ENCODE peak calls at places on chromosomes 11 and 22, in seven cellular contexts. D is NCI-H69, N is astrocyte of the cerebellum, I is foreskin keratinocyte, A is iris pigment epithelial cell, R is LNCaP clone FGC, L is AG04450. V is an unnamed sample.

GRCh38 chr11:69055598-69056516 is 7.1 kb downstream of the TPCN2 start:
- DNase-seq in A (no peak), D (no peak), I (no peak), R (no peak), L (no peak), N (no peak), V (no peak)

GRCh38 chr22:26016916-26017315 is 152.3 kb upstream of the SEZ6L start:
- DNase-seq in D (no peak), I (no peak), A (no peak), R (no peak), N (no peak), L (no peak), V (no peak)

GRCh38 chr11:117412176-117412575 is 84.5 kb downstream of the CEP164 start:
- DNase-seq in N (no peak), R (no peak), D (no peak), I (no peak), L (no peak), A (no peak), V (no peak)

GRCh38 chr11:126140106-126140931 is 71.1 kb downstream of the RPUSD4 start:
- DNase-seq in L (no peak), A (no peak), R (no peak), I (no peak), D (peak; percentile 47), N (no peak), V (no peak)

GRCh38 chr22:30305519-30305905 is 16.2 kb upstream of the CASTOR1 start:
- DNase-seq in R (no peak), A (peak; percentile 51), N (no peak), D (no peak), L (no peak), I (no peak), V (no peak)

GRCh38 chr11:44301856-44302231 is 8.1 kb downstream of the ALX4 start:
- DNase-seq in R (no peak), N (no peak), L (no peak), D (no peak), I (no peak), A (peak; percentile 30), V (peak; percentile 73)

GRCh38 chr11:130358398-130358797 is 43.7 kb upstream of the ZBTB44 start:
- DNase-seq in L (no peak), I (no peak), N (no peak), A (no peak), D (no peak), R (no peak), V (no peak)

GRCh38 chr11:16117989-16118810 is 238.1 kb downstream of the SOX6 start:
- DNase-seq in D (peak; percentile 66), I (no peak), R (no peak), N (no peak), L (no peak), A (no peak), V (no peak)

GRCh38 chr11:70915158-70915795 is 337.1 kb downstream of the SHANK2 start:
- DNase-seq in A (no peak), L (no peak), R (no peak), I (peak; percentile 8), N (no peak), D (peak; percentile 33), V (no peak)

GRCh38 chr11:65432686-65433582 is 10.3 kb downstream of the NEAT1 start:
- DNase-seq in I (peak; percentile 19), L (no peak), N (no peak), A (peak; percentile 43), R (no peak), D (peak; percentile 78), V (no peak)

GRCh38 chr22:22684605-22685561 is 40.5 kb downstream of the GGTLC2 start:
- DNase-seq in L (peak; percentile 57), I (no peak), R (no peak), N (peak; percentile 43), A (peak; percentile 85), D (peak; percentile 36), V (no peak)

GRCh38 chr22:49894321-49895072 is 23.7 kb downstream of the ALG12 start:
- DNase-seq in D (peak; percentile 48), A (no peak), L (no peak), N (no peak), R (no peak), I (no peak), V (no peak)

GRCh38 chr11:114075891-114076441 is 16.5 kb downstream of the ZBTB16 start:
- DNase-seq in L (no peak), D (peak; percentile 32), N (peak; percentile 53), I (peak; percentile 30), R (no peak), A (peak; percentile 90), V (no peak)

GRCh38 chr11:88398372-88399140 is 61.0 kb upstream of the CTSC start:
- DNase-seq in R (no peak), D (peak; percentile 8), I (peak; percentile 83), L (no peak), N (no peak), A (peak; percentile 88), V (peak; percentile 75)

GRCh38 chr11:6864436-6864835 is 1.6 kb downstream of the OR10A2 start:
- DNase-seq in L (no peak), I (peak; percentile 8), N (no peak), D (no peak), A (peak; percentile 42), R (no peak), V (no peak)

GRCh38 chr11:11975201-11976092 is 33.0 kb downstream of the DKK3 start:
- DNase-seq in D (peak; percentile 98), I (no peak), A (no peak), N (no peak), L (no peak), R (no peak), V (no peak)

GRCh38 chr11:17008099-17008498 is 6.1 kb downstream of the PLEKHA7 start:
- DNase-seq in N (no peak), L (no peak), I (no peak), R (no peak), A (no peak), D (no peak), V (no peak)

GRCh38 chr11:102869354-102869753 is 5.4 kb downstream of the MMP12 start:
- DNase-seq in L (no peak), N (no peak), A (peak; percentile 15), R (peak; percentile 56), D (peak; percentile 70), I (no peak), V (no peak)

GRCh38 chr11:47270331-47271271 is 668 bp downstream of the MADD start:
- DNase-seq in A (peak; percentile 65), R (peak; percentile 37), I (peak; percentile 48), N (no peak), D (peak; percentile 81), L (no peak), V (peak; percentile 36)

GRCh38 chr22:28942801-28943500 is 59.6 kb downstream of the ZNRF3 start:
- DNase-seq in L (no peak), A (no peak), I (no peak), D (peak; percentile 78), N (no peak), R (no peak), V (no peak)